ENCODE peak calls at places on chromosomes 7 and 10, in nine cellular contexts. One of them, this sample, is unnamed.

GRCh38 chr10:31593124-31593523 is 274.1 kb downstream of the ZEB1 start:
- DNase-seq in NCI-H1694 treated with DMSO at 0.1 percent for 48 hours: no peak
- DNase-seq in activated naive CD4-positive, alpha-beta T cell treated with anti-CD3 and anti-CD28 coated beads for 36 hours: no peak
- DNase-seq in EL: no peak
- DNase-seq in CD8-positive, alpha-beta memory T cell: no peak
- DNase-seq in HTR-8/SVneo: no peak
- DNase-seq in EH: no peak
- DNase-seq in T-helper 2 cell: no peak
- DNase-seq in pancreas: no peak
- DNase-seq in this sample: no peak

GRCh38 chr7:38678342-38679054 is 47.3 kb upstream of the AMPH start:
- DNase-seq in NCI-H1694 treated with DMSO at 0.1 percent for 48 hours: no peak
- DNase-seq in EH: no peak
- DNase-seq in HTR-8/SVneo: no peak
- DNase-seq in CD8-positive, alpha-beta memory T cell: no peak
- DNase-seq in pancreas: no peak
- DNase-seq in activated naive CD4-positive, alpha-beta T cell treated with anti-CD3 and anti-CD28 coated beads for 36 hours: no peak
- DNase-seq in T-helper 2 cell: no peak
- DNase-seq in EL: no peak
- DNase-seq in this sample: no peak

GRCh38 chr7:88276605-88277153 is 30.0 kb downstream of the STEAP4 start:
- DNase-seq in T-helper 2 cell: no peak
- DNase-seq in CD8-positive, alpha-beta memory T cell: no peak
- DNase-seq in pancreas: no peak
- DNase-seq in NCI-H1694 treated with DMSO at 0.1 percent for 48 hours: no peak
- DNase-seq in EL: no peak
- DNase-seq in EH: no peak
- DNase-seq in HTR-8/SVneo: no peak
- DNase-seq in activated naive CD4-positive, alpha-beta T cell treated with anti-CD3 and anti-CD28 coated beads for 36 hours: no peak
- DNase-seq in this sample: no peak

GRCh38 chr10:112958275-112958995 is 8.4 kb downstream of the TCF7L2 start:
- DNase-seq in HTR-8/SVneo: no peak
- DNase-seq in T-helper 2 cell: no peak
- DNase-seq in CD8-positive, alpha-beta memory T cell: no peak
- DNase-seq in EH: peak; percentile 97
- DNase-seq in activated naive CD4-positive, alpha-beta T cell treated with anti-CD3 and anti-CD28 coated beads for 36 hours: no peak
- DNase-seq in pancreas: no peak
- DNase-seq in NCI-H1694 treated with DMSO at 0.1 percent for 48 hours: no peak
- DNase-seq in EL: peak; percentile 92
- DNase-seq in this sample: peak; percentile 81

GRCh38 chr10:24873281-24873683 is 79.1 kb downstream of the PRTFDC1 start:
- DNase-seq in NCI-H1694 treated with DMSO at 0.1 percent for 48 hours: no peak
- DNase-seq in EH: peak; percentile 94
- DNase-seq in T-helper 2 cell: no peak
- DNase-seq in activated naive CD4-positive, alpha-beta T cell treated with anti-CD3 and anti-CD28 coated beads for 36 hours: no peak
- DNase-seq in CD8-positive, alpha-beta memory T cell: no peak
- DNase-seq in HTR-8/SVneo: peak; percentile 73
- DNase-seq in EL: peak; percentile 90
- DNase-seq in pancreas: no peak
- DNase-seq in this sample: peak; percentile 90

GRCh38 chr7:46649896-46650295 is 728.8 kb upstream of the IGFBP3 start:
- DNase-seq in EH: no peak
- DNase-seq in HTR-8/SVneo: no peak
- DNase-seq in activated naive CD4-positive, alpha-beta T cell treated with anti-CD3 and anti-CD28 coated beads for 36 hours: no peak
- DNase-seq in NCI-H1694 treated with DMSO at 0.1 percent for 48 hours: no peak
- DNase-seq in T-helper 2 cell: no peak
- DNase-seq in CD8-positive, alpha-beta memory T cell: no peak
- DNase-seq in EL: no peak
- DNase-seq in pancreas: no peak
- DNase-seq in this sample: no peak

GRCh38 chr7:127320974-127321373 is 68.2 kb upstream of the GRM8 start:
- DNase-seq in EH: no peak
- DNase-seq in activated naive CD4-positive, alpha-beta T cell treated with anti-CD3 and anti-CD28 coated beads for 36 hours: no peak
- DNase-seq in pancreas: no peak
- DNase-seq in NCI-H1694 treated with DMSO at 0.1 percent for 48 hours: no peak
- DNase-seq in EL: no peak
- DNase-seq in HTR-8/SVneo: no peak
- DNase-seq in T-helper 2 cell: no peak
- DNase-seq in CD8-positive, alpha-beta memory T cell: no peak
- DNase-seq in this sample: no peak

GRCh38 chr7:157013101-157013500 is 2.6 kb upstream of the MNX1 start:
- DNase-seq in NCI-H1694 treated with DMSO at 0.1 percent for 48 hours: no peak
- DNase-seq in EH: no peak
- DNase-seq in pancreas: no peak
- DNase-seq in CD8-positive, alpha-beta memory T cell: no peak
- DNase-seq in HTR-8/SVneo: no peak
- DNase-seq in activated naive CD4-positive, alpha-beta T cell treated with anti-CD3 and anti-CD28 coated beads for 36 hours: no peak
- DNase-seq in EL: no peak
- DNase-seq in T-helper 2 cell: no peak
- DNase-seq in this sample: no peak

GRCh38 chr7:98341106-98341505 is 59.6 kb downstream of the BRI3 start:
- DNase-seq in pancreas: no peak
- DNase-seq in EL: peak; percentile 47
- DNase-seq in activated naive CD4-positive, alpha-beta T cell treated with anti-CD3 and anti-CD28 coated beads for 36 hours: no peak
- DNase-seq in NCI-H1694 treated with DMSO at 0.1 percent for 48 hours: no peak
- DNase-seq in T-helper 2 cell: no peak
- DNase-seq in EH: peak; percentile 70
- DNase-seq in CD8-positive, alpha-beta memory T cell: no peak
- DNase-seq in HTR-8/SVneo: no peak
- DNase-seq in this sample: peak; percentile 58

GRCh38 chr10:133022784-133023115 is 65.0 kb upstream of the ADGRA1 start:
- DNase-seq in activated naive CD4-positive, alpha-beta T cell treated with anti-CD3 and anti-CD28 coated beads for 36 hours: no peak
- DNase-seq in pancreas: no peak
- DNase-seq in NCI-H1694 treated with DMSO at 0.1 percent for 48 hours: no peak
- DNase-seq in HTR-8/SVneo: no peak
- DNase-seq in CD8-positive, alpha-beta memory T cell: no peak
- DNase-seq in T-helper 2 cell: no peak
- DNase-seq in EL: no peak
- DNase-seq in EH: no peak
- DNase-seq in this sample: no peak

This sample was measured in AG08395.